ENCODE peak calls at places on chromosome 2, in ten cellular contexts. L, N, J, A, B, S, Y, G, R and U are unnamed samples.

GRCh38 chr2:15831150-15831549 is 109.2 kb upstream of the MYCN start:
- DNase-seq in L (no peak), Y (no peak), N (no peak), A (no peak), B (no peak), R (no peak), G (no peak), S (no peak), J (no peak), U (no peak)

GRCh38 chr2:112646791-112647720 is 1.3 kb downstream of the SLC20A1 start:
- DNase-seq in B (no peak), S (no peak), G (no peak), Y (no peak), L (no peak), A (peak; percentile 63), R (no peak), J (no peak), N (no peak), U (no peak)

GRCh38 chr2:67459761-67460160 is 62.6 kb downstream of the ETAA1 start:
- DNase-seq in B (no peak), S (no peak), G (no peak), A (peak; percentile 4), R (no peak), N (no peak), L (no peak), Y (no peak), J (no peak), U (no peak)

GRCh38 chr2:148926291-148926961 is 51.4 kb downstream of the KIF5C start:
- DNase-seq in N (no peak), G (no peak), L (peak; percentile 42), J (no peak), S (no peak), A (peak; percentile 26), Y (peak; percentile 78), R (peak; percentile 27), B (peak; percentile 11), U (peak; percentile 42)

GRCh38 chr2:23506460-23507266 is 121.7 kb downstream of the KLHL29 start:
- DNase-seq in J (no peak), Y (no peak), G (no peak), R (no peak), A (no peak), N (no peak), L (no peak), S (no peak), B (no peak), U (no peak)

GRCh38 chr2:166916987-166917386 is 28.7 kb downstream of the XIRP2 start:
- DNase-seq in S (no peak), G (no peak), B (no peak), R (no peak), Y (no peak), J (no peak), N (no peak), L (no peak), A (no peak), U (no peak)

GRCh38 chr2:233075141-233075965 is 15.2 kb downstream of the INPP5D start:
- DNase-seq in J (peak; percentile 58), Y (peak; percentile 34), B (no peak), S (no peak), L (no peak), G (no peak), N (peak; percentile 34), R (no peak), A (no peak), U (no peak)

GRCh38 chr2:142791335-142791734 is 86.1 kb upstream of the KYNU start:
- DNase-seq in R (no peak), N (no peak), Y (no peak), G (no peak), S (no peak), B (no peak), A (no peak), J (no peak), L (no peak), U (no peak)

DNA sequence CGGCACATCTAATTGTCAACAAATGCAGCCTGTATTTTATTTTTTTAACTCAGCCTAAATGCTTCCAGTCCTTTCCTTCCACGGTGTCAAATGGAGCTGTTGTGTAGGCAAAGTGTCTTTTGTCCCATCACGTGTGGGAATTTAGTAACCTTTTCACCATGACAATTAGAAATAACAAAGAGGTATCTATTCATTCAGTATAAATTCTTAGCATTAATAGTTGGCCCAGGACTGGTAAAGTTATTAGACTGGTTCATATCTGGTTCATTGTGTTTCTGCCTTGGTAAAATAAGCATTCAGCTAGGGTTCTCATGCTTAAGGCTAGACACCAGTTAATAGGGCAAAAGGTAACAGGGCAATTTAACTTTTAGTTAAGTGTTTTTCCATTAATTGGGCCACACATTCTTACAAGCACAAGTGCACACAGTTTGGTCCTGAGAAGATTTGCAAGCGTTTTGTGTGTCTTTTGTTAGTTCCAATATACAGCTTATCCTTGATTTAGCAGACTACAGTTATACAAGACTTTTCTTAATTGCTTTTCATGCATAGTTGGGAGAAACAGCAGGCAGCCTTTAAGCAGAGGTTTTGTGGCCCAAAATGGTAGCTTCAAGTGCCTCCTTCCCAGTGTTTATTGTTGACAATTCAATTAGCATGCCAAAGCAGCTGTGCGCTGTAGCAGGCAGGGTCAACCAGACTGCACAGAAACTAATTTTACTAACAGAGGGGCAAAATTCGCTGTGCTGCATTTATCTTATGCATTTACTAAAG is 47.7 kb downstream of the FRZB start:
- DNase-seq in J (no peak), R (no peak), G (no peak), B (no peak), S (no peak), A (no peak), Y (no peak), L (no peak), N (no peak), U (no peak)
- H3K4me3 ChIP-seq in J (no peak overlapping the region), R (no peak overlapping the region), G (no peak overlapping the region), B (no peak overlapping the region), S (no peak overlapping the region), A (no peak overlapping the region), Y (no peak overlapping the region), L (no peak overlapping the region), N (no peak overlapping the region), U (no peak overlapping the region)

DNA sequence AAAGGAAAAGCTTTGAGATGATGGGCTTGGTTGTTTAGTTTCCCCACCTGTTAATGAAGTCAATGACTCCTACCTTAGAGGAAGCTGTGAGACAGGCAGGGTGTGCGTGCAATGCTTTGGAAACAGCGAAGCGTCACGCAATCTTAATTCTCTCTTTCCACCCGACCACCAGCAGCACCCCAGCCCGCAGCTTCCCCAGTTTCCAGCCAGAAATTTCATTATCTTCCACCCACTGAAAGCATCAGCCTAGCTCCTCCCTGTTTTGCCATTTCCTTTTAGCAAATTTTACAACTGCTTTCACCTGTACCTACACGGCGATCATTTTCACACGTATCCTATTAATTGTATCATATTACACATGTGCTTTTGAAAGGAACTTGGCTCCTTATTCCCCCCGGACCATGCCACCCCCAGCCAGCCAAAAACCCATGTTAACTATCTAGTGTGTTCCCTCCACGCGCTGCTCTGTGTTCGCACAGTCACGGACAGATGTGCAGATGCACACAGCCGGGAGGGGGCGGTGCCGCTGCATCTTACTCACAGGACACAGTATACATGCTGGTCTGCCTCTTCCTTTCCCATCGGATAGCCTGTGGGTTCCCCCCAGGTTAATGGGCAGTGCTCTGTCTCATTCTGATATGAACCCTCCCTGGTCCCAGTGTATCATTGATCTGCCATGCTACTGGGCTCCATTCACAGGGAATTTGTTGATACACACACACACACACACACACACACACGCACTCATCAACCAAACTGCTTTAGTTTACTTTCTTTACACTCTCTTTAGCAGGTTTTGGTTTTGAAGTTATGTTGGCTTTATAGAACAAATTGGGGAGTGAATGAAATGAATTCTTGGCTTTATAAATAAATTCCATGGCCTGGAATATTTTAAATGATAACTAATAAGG is 22.4 kb downstream of the CYP27C1 start:
- DNase-seq in Y (peak; percentile 61), G (peak; percentile 68), L (peak; percentile 59), N (peak; percentile 81), S (no peak), B (peak; percentile 58), A (peak; percentile 81), R (peak; percentile 63), J (peak; percentile 68), U (peak; percentile 87)
- H3K4me3 ChIP-seq in Y (peak overlapping the region; percentile 37), G (no peak overlapping the region), L (no peak overlapping the region), N (no peak overlapping the region), S (no peak overlapping the region), B (no peak overlapping the region), A (no peak overlapping the region), R (no peak overlapping the region), J (no peak overlapping the region), U (no peak overlapping the region)

GRCh38 chr2:220076734-220077133 is 449.3 kb downstream of the SLC4A3 start:
- DNase-seq in S (peak; percentile 62), R (no peak), J (peak; percentile 64), G (peak; percentile 80), L (peak; percentile 79), N (no peak), A (peak; percentile 87), Y (no peak), B (peak; percentile 95), U (no peak)
- H3K4me3 ChIP-seq in S (no peak overlapping the region), R (no peak overlapping the region), J (no peak overlapping the region), G (no peak overlapping the region), L (no peak overlapping the region), N (no peak overlapping the region), A (peak overlapping the region; percentile 54), Y (no peak overlapping the region), B (no peak overlapping the region), U (no peak overlapping the region)

GRCh38 chr2:152407204-152407721 is 72.3 kb downstream of the FMNL2 start:
- DNase-seq in Y (peak; percentile 11), B (peak; percentile 51), G (peak; percentile 53), N (peak; percentile 79), J (no peak), L (peak; percentile 59), R (peak; percentile 40), A (peak; percentile 86), S (no peak), U (peak; percentile 31)
- H3K4me3 ChIP-seq in Y (peak overlapping the region; percentile 49), B (peak overlapping the region; percentile 23), G (peak overlapping the region; percentile 22), N (no peak overlapping the region), J (peak overlapping the region; percentile 17), L (peak overlapping the region; percentile 6), R (peak overlapping the region; percentile 19), A (peak overlapping the region; percentile 69), S (no peak overlapping the region), U (no peak overlapping the region)

DNA sequence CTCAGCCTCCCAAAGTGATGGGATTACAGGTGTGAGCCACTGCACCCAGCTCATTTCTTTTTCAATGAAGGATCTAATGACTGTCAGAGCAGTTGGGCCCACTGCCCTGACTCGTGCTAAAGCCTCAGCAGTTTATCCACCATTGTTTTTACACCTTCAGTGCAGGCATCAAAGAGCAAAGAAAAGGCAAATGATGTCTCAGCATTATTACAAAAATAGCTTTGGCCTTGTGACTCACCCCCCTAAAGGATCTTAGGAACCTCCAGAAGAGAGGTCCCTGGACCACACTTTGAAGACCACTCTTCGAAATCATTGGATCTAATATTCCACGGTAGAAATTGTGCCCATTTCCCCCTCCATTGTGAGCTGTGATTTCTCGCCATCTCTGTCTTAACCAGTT is 21.3 kb downstream of the MLPH start:
- DNase-seq in J (no peak), L (no peak), B (no peak), R (no peak), G (no peak), Y (no peak), S (no peak), N (no peak), A (no peak), U (no peak)
- H3K4me3 ChIP-seq in J (no peak overlapping the region), L (no peak overlapping the region), B (no peak overlapping the region), R (no peak overlapping the region), G (no peak overlapping the region), Y (no peak overlapping the region), S (no peak overlapping the region), N (no peak overlapping the region), A (no peak overlapping the region), U (no peak overlapping the region)